ENCODE peak calls at places on chromosomes 7 and 10, in nine cellular contexts. I is tibial nerve, O is transverse colon, G is H1, W is right lobe of liver, A is ovary, E is heart left ventricle, R is testis, F is HCT116. P is an unnamed sample.
A peak's percentile ranks its signal among the peaks of the same experiment; 100 is the strongest.

GRCh38 chr7:134279336-134279735 is 37.4 kb downstream of the SLC35B4 start:
- DNase-seq in A (no peak), E (no peak), I (no peak), F (no peak), O (no peak), W (no peak), G (no peak), R (no peak), P (no peak)

GRCh38 chr10:90462761-90463160 is 395.1 kb downstream of the HTR7 start:
- DNase-seq in G (no peak), W (no peak), A (no peak), F (no peak), E (no peak), R (no peak), I (no peak), O (no peak), P (no peak)

GRCh38 chr10:36183056-36183455 is 541.0 kb upstream of the FZD8 start:
- DNase-seq in O (no peak), R (no peak), G (no peak), F (no peak), I (no peak), E (no peak), A (no peak), W (no peak), P (no peak)

GRCh38 chr7:156999611-157000046 is 10.8 kb downstream of the MNX1 start:
- DNase-seq in W (no peak), A (no peak), F (no peak), G (no peak), O (peak; percentile 46), E (no peak), R (peak; percentile 11), I (no peak), P (no peak)

GRCh38 chr10:30821994-30822692 is 192.6 kb upstream of the LYZL2 start:
- DNase-seq in I (no peak), R (no peak), A (no peak), F (no peak), G (no peak), O (no peak), E (no peak), W (no peak), P (no peak)

GRCh38 chr7:159068893-159069448 is 75.7 kb downstream of the VIPR2 start:
- DNase-seq in I (no peak), F (no peak), E (no peak), O (no peak), G (no peak), W (no peak), A (no peak), R (no peak), P (no peak)

GRCh38 chr10:58631715-58632114 is 119.0 kb downstream of the BICC1 start:
- DNase-seq in A (no peak), G (no peak), O (no peak), W (no peak), E (no peak), R (no peak), F (no peak), I (no peak), P (no peak)

GRCh38 chr10:71008150-71008549 is 119.8 kb upstream of the PCBD1 start:
- DNase-seq in O (no peak), R (no peak), A (no peak), E (no peak), G (no peak), F (no peak), W (no peak), I (no peak), P (no peak)

GRCh38 chr10:5321273-5321672 is 43.5 kb upstream of the UCN3 start:
- DNase-seq in R (no peak), F (no peak), I (no peak), E (no peak), G (no peak), A (no peak), W (no peak), O (no peak), P (no peak)

GRCh38 chr10:5318148-5318547 is 46.6 kb upstream of the UCN3 start:
- DNase-seq in W (no peak), O (no peak), R (no peak), I (no peak), G (no peak), A (no peak), E (no peak), F (no peak), P (no peak)

GRCh38 chr10:5314866-5315265 is 49.9 kb upstream of the UCN3 start:
- DNase-seq in O (no peak), G (no peak), A (no peak), E (no peak), F (no peak), W (no peak), R (no peak), I (no peak), P (no peak)

GRCh38 chr10:5319863-5320262 is 44.9 kb upstream of the UCN3 start:
- DNase-seq in R (no peak), F (no peak), W (no peak), G (no peak), O (no peak), I (no peak), A (no peak), E (no peak), P (no peak)

DNA sequence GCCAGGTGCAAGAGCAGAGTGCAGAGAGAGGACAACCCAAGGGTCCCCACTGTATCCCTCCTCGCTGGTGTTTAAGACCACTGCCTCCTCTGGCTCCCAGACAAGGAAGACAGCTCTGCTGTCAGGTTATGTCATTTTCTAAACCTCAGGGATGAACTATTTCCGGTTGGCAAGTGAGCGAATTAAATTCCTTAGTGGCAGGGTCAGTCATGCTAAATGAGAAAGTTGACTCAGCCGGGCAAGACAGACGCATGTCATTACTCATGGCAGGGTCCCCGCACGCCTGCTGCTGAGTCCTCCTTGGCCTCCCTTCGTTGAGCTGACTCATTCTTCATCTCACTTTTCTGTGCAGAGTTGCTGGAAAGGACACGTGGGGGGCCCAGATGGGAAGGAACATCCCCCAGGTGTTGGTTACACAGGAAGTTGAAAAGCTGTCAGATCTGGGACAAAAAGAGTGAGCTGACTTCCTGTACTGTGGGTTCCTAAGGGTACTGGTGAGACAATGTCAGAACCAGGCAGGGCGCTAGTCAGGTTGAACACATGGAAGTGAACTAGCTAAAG is 47.1 kb upstream of the UCN3 start:
- DNase-seq in E (no peak), G (no peak), I (no peak), O (no peak), F (no peak), W (no peak), R (no peak), A (no peak), P (no peak)
- H3K27ac ChIP-seq in E (no peak overlapping the region), G (no peak overlapping the region), I (no peak overlapping the region), O (no peak overlapping the region), F (no peak overlapping the region), W (no peak overlapping the region), R (no peak overlapping the region), A (no peak overlapping the region), P (no peak overlapping the region)

DNA sequence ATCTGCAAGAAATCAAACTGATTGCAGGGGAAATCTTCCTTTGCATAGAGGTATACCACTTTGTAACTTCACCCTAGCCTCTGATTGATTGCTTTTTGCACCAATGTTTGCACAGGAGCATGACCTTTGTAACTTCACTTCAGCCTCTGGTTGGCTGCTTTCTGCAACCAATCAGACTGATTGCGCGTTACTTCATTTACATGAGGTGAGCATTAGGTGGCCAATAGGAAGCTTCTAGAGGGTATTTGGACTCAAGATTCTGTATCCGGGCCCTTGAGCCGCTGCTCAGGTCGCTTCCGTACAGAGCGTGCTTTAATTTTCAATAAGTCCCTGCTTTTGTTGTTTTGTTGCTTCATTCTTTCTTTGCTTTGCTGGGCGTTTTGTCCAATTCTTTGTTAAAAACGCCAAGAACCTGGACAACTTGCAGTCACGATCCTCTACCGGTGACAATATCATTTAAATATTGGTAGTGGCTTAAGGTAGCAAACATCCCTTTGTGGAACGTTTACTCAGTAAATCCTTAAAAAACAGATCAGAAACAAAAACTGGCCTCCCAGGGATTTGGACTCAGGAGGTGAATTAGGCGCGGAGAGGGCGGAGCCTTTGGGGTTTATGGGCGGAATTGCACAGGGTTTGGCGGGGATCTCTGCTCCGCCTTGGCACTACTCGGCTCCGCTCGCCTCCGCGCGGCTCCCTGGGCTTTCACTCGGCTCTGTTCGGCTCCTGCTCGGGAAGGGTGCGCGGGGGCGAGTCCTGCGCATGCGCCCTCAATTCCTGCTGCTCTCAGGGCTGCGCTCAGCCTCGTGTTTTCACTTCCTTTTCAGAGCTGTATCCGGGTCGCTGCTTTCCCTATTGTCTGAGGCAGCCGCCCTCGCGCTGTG is at the start of gene PHF14:
- DNase-seq in I (peak; percentile 86), O (peak; percentile 98), F (peak; percentile 93), G (peak; percentile 96), R (peak; percentile 97), E (peak; percentile 98), A (peak; percentile 96), W (peak; percentile 97), P (peak; percentile 94)
- TF ChIP-seq POLR2A in I (peak; percentile 69), O (peak; percentile 85), F (peak; percentile 23), G (peak; percentile 83), R (no peak), E (peak; percentile 71), A (peak; percentile 40), W (peak; percentile 75), P (peak; percentile 66)

DNA sequence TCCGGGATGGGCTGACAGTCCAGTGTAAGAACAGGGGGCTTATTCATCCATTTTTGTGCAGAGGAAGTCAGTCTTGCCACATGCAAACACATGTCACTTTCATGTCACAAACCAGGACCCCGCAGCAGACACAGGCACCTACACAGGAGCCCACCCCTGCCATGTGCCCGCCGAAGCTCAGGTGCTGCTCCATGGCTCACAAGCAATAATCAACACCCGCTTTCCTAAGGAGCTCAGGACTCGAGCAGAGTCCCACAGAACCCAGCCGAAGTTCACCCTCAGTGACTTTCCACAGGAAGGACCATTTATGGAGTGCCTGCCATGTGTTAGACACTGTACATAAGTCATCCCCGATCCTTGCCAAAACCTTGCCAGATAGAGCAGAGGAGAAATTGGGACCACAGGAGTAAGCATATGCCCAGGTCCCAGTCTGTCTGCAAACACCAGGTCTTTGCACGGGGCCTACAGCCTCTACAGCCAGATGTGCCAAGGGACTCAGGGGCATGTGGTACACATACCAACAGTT is 99.4 kb downstream of the EBF3 start:
- DNase-seq in A (no peak), O (no peak), I (no peak), R (no peak), W (no peak), F (no peak), G (no peak), E (no peak), P (no peak)
- H3K27me3 ChIP-seq in A (no peaks in the 10 kb centered on the region), O (no peaks in the 10 kb centered on the region), I (no peaks in the 10 kb centered on the region), R (no peaks in the 10 kb centered on the region), W (no peaks in the 10 kb centered on the region), F (no peaks in the 10 kb centered on the region), G (no peaks in the 10 kb centered on the region), E (no peaks in the 10 kb centered on the region), P (no peaks in the 10 kb centered on the region)

GRCh38 chr7:108239501-108240225 is 109.5 kb upstream of the LAMB4 start:
- DNase-seq in R (no peak), I (no peak), A (no peak), G (no peak), O (no peak), F (no peak), W (no peak), E (no peak), P (no peak)

GRCh38 chr7:108235451-108236061 is 105.4 kb upstream of the LAMB4 start:
- DNase-seq in G (no peak), A (no peak), R (no peak), W (no peak), E (no peak), F (no peak), O (no peak), I (no peak), P (no peak)

GRCh38 chr7:108234281-108234680 is 104.1 kb upstream of the LAMB4 start:
- DNase-seq in A (no peak), G (no peak), I (no peak), F (no peak), O (no peak), R (no peak), E (no peak), W (no peak), P (no peak)

GRCh38 chr7:108234981-108235450 is 104.9 kb upstream of the LAMB4 start:
- DNase-seq in I (no peak), W (no peak), G (no peak), A (no peak), E (no peak), O (no peak), R (no peak), F (no peak), P (no peak)

DNA sequence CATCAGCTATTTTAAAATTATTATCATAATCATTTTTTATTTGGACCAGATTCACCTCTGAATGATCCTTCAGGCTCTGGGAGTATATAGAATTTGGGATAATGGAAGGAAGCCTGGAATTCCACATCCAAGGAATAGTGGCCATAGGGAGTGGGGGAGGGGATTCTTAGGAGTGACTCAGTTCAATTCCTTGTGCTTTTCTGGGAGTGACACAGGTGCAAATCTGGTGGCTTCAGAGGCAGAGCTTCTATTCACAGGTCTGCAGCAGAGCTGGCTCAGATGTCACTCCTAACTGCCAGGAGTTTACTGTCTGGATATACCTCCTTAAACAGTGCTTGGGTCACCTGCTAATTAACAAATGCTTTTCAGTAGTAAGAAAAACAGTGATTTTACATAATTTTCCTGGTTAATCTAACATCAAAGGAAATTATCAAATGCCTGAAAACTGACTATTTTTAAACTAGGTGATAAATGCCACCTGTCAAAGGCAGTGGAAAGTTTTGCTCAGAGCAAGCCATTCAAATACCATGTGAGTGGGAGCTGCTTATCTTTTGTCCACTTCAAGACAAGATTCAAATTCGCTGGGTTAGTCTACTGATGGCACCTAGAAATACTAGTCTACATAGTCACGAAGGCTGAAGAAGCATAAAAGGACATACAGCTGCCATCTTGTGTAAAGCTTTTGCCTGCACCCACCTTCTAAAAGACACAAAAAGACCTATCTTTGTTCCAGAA is 106.7 kb upstream of the LAMB4 start:
- DNase-seq in G (no peak), W (no peak), I (no peak), A (no peak), E (no peak), R (no peak), O (no peak), F (no peak), P (no peak)
- H3K27ac ChIP-seq in G (no peak overlapping the region), W (no peak overlapping the region), I (no peak overlapping the region), A (no peak overlapping the region), E (no peak overlapping the region), R (no peak overlapping the region), O (no peak overlapping the region), F (no peak overlapping the region), P (no peak overlapping the region)